ENCODE peak calls at places on chromosomes 5 and 9, in nine cellular contexts. T is iPS DF 19.7; B is AG10803; V is activated effector memory CD4-positive, alpha-beta T cell treated with anti-CD3 and anti-CD28 coated beads, Interleukin-2, amount 50 U/mL, for 16 hours; M is activated CD4-positive, alpha-beta T cell treated with anti-CD3 and anti-CD28 coated beads, Interleukin-2, amount 50 U/mL, for 48 hours; N is B cell; K is mucosa of descending colon; Y is mesendoderm; E is lung microvascular endothelial cell. W is an unnamed sample.

GRCh38 chr9:71308454-71308853 is 187.0 kb upstream of the TRPM3 start:
- DNase-seq in T (no peak), B (no peak), V (no peak), M (no peak), N (no peak), K (no peak), Y (no peak), E (no peak), W (no peak)

GRCh38 chr9:93008457-93008856 is 50.0 kb upstream of the SUSD3 start:
- DNase-seq in T (no peak), B (no peak), V (peak), M (no peak), N (no peak), K (no peak), Y (no peak), E (no peak), W (no peak)

GRCh38 chr9:90544488-90544887 is 98.1 kb downstream of the DIRAS2 start:
- DNase-seq in T (no peak), B (no peak), V (no peak), M (no peak), N (no peak), K (no peak), Y (no peak), E (no peak), W (no peak)

GRCh38 chr9:92455217-92455616 is 27.1 kb downstream of the ASPN start:
- DNase-seq in T (no peak), B (no peak), V (no peak), M (no peak), N (no peak), K (no peak), Y (peak), E (peak), W (no peak)

GRCh38 chr5:149448831-149449714 is 70.0 kb upstream of the IL17B start:
- DNase-seq in T (no peak), B (no peak), V (no peak), M (no peak), N (no peak), K (peak), Y (peak), E (peak), W (no peak)

GRCh38 chr9:84007662-84008061 is 27.1 kb downstream of the RMI1 start:
- DNase-seq in T (no peak), B (no peak), V (no peak), M (no peak), N (no peak), K (no peak), Y (no peak), E (no peak), W (no peak)

GRCh38 chr5:68239485-68239884 is 23.9 kb downstream of the PIK3R1 start:
- DNase-seq in T (no peak), B (peak), V (peak), M (peak), N (peak), K (peak), Y (no peak), E (peak), W (peak)

GRCh38 chr9:33517373-33517772 is 6.7 kb upstream of the ANKRD18B start:
- DNase-seq in T (no peak), B (peak), V (no peak), M (no peak), N (peak), K (peak), Y (peak), E (peak), W (peak)

GRCh38 chr9:32378496-32378895 is 5.9 kb upstream of the ACO1 start:
- DNase-seq in T (peak), B (peak), V (peak), M (peak), N (peak), K (peak), Y (peak), E (peak), W (peak)

GRCh38 chr9:127076860-127077657 is 45.4 kb downstream of the ANGPTL2 start:
- DNase-seq in T (peak), B (no peak), V (no peak), M (no peak), N (no peak), K (no peak), Y (peak), E (no peak), W (no peak)

GRCh38 chr9:137339045-137339444 is 37.0 kb upstream of the NRARP start:
- DNase-seq in T (no peak), B (no peak), V (no peak), M (no peak), N (no peak), K (no peak), Y (no peak), E (peak), W (peak)

GRCh38 chr5:153618857-153619256 is 128.4 kb downstream of the GRIA1 start:
- DNase-seq in T (no peak), B (peak), V (no peak), M (no peak), N (no peak), K (no peak), Y (no peak), E (peak), W (peak)

W was measured in foreskin fibroblast.